ENCODE peak calls at places on chromosomes 2 and 18, in six cellular contexts. L is mesendoderm, G is mammary epithelial cell, J is adipocyte, R is GM23248, U is neural progenitor cell. D is an unnamed sample.
A peak's percentile ranks its signal among the peaks of the same experiment; 100 is the strongest.

GRCh38 chr2:199302851-199303250 is 154.9 kb downstream of the SATB2 start:
- DNase-seq in J (peak; percentile 60), U (no peak), R (peak; percentile 71), L (peak; percentile 7), G (no peak), D (no peak)

GRCh38 chr18:48937869-48938750 is 12.7 kb downstream of the SMAD7 start:
- DNase-seq in J (no peak), R (peak; percentile 67), L (no peak), G (no peak), U (no peak), D (no peak)

GRCh38 chr2:119063146-119063545 is 95.4 kb downstream of the C1QL2 start:
- DNase-seq in L (no peak), J (no peak), U (no peak), G (no peak), R (no peak), D (no peak)

GRCh38 chr2:96816836-96817702 is 1.0 kb downstream of the CNNM3 start:
- DNase-seq in J (peak; percentile 78), L (no peak), G (peak; percentile 20), U (peak; percentile 62), R (peak; percentile 82), D (no peak)

GRCh38 chr18:59665057-59666007 is 31.9 kb downstream of the CCBE1 start:
- DNase-seq in R (peak; percentile 14), U (no peak), G (no peak), J (no peak), L (no peak), D (no peak)

GRCh38 chr18:66235206-66235605 is 368.7 kb downstream of the CDH19 start:
- DNase-seq in G (no peak), L (no peak), U (no peak), J (no peak), R (no peak), D (no peak)

GRCh38 chr2:157267476-157267875 is 10.0 kb downstream of the GALNT5 start:
- DNase-seq in G (no peak), R (no peak), J (no peak), U (no peak), L (no peak), D (no peak)

GRCh38 chr18:50401888-50402287 is 27.0 kb downstream of the SKA1 start:
- DNase-seq in U (peak; percentile 34), J (no peak), L (peak; percentile 71), R (peak; percentile 43), G (peak; percentile 50), D (peak; percentile 68)

GRCh38 chr18:53886066-53886465 is 338.4 kb downstream of the MBD2 start:
- DNase-seq in G (no peak), L (no peak), U (no peak), J (no peak), R (no peak), D (no peak)

GRCh38 chr2:71500426-71501079 is 47.2 kb downstream of the DYSF start:
- DNase-seq in L (peak; percentile 66), J (no peak), R (no peak), G (no peak), U (no peak), D (no peak)

GRCh38 chr2:211449819-211450218 is 893.4 kb downstream of the CPS1 start:
- DNase-seq in U (no peak), L (no peak), R (no peak), J (no peak), G (no peak), D (no peak)

GRCh38 chr2:56410140-56410539 is 226.3 kb downstream of the CCDC85A start:
- DNase-seq in G (peak; percentile 1), L (no peak), U (no peak), R (peak; percentile 37), J (no peak), D (no peak)

GRCh38 chr2:144477943-144478283 is 42.0 kb downstream of the ZEB2 start:
- DNase-seq in U (no peak), R (peak; percentile 52), G (no peak), L (peak; percentile 46), J (peak; percentile 26), D (no peak)

GRCh38 chr18:58822944-58823343 is 41.7 kb upstream of the ZNF532 start:
- DNase-seq in R (no peak), J (no peak), L (no peak), G (no peak), U (no peak), D (no peak)

GRCh38 chr2:71299507-71299906 is 32.1 kb upstream of the ZNF638 start:
- DNase-seq in L (peak; percentile 38), G (peak; percentile 16), R (peak; percentile 50), J (peak; percentile 75), U (peak; percentile 47), D (no peak)

GRCh38 chr2:239465017-239466001 is 64.5 kb upstream of the HDAC4 start:
- DNase-seq in L (no peak), R (peak; percentile 55), U (no peak), J (peak; percentile 13), G (peak; percentile 19), D (peak; percentile 58)

GRCh38 chr2:109402180-109402579 is 211.6 kb downstream of the SEPTIN10 start:
- DNase-seq in G (no peak), U (no peak), L (no peak), R (no peak), J (no peak), D (no peak)

GRCh38 chr2:27842894-27843293 is 47.3 kb downstream of the RBKS start:
- DNase-seq in R (no peak), U (no peak), L (no peak), J (no peak), G (no peak), D (no peak)

GRCh38 chr2:59585657-59586056 is 967.8 kb downstream of the BCL11A start:
- DNase-seq in L (peak; percentile 83), G (no peak), J (no peak), U (peak; percentile 18), R (no peak), D (no peak)

GRCh38 chr2:197077336-197077735 is 150.8 kb upstream of the PGAP1 start:
- DNase-seq in J (no peak), U (no peak), R (no peak), L (no peak), G (no peak), D (no peak)

GRCh38 chr2:70686577-70687460 is 81.2 kb downstream of the ADD2 start:
- DNase-seq in U (peak; percentile 75), J (peak; percentile 27), G (peak; percentile 30), R (peak; percentile 90), L (peak; percentile 93), D (no peak)

GRCh38 chr2:206688992-206689391 is 29.2 kb downstream of the DYTN start:
- DNase-seq in U (no peak), J (no peak), L (no peak), G (no peak), R (no peak), D (no peak)

GRCh38 chr2:180776924-180777323 is 203.5 kb upstream of the UBE2E3 start:
- DNase-seq in R (peak; percentile 13), L (no peak), G (peak; percentile 11), J (no peak), U (no peak), D (no peak)

DNA sequence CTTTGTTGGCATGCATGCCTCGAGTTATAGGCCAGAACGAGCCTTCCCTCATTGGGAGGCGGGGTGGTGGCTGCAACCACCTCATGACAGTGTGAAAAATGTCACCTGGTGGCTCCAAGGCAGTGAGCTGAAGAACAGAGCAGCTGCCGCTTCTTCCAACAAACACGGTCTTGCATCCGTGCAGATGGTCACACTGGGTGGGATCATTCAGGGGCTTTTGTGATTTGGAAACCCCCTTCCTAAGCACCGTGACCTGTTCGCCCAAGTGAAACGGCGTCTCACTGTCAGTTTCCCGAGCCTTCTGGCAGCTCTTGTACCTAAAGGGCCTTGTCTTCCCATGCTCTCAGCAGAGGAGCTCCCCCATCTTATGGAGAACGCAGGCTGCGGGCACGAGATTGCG is 159.7 kb downstream of the NAPG start:
- DNase-seq in R (no peak), L (no peak), U (no peak), J (no peak), G (no peak), D (no peak)
- H3K9ac ChIP-seq in R (no peak overlapping the region), L (no peak overlapping the region), U (no peak overlapping the region), J (no peak overlapping the region), G (no peak overlapping the region), D (no peak overlapping the region)

GRCh38 chr2:232632229-232632903 is 1.0 kb upstream of the EFHD1 start:
- DNase-seq in R (no peak), L (peak; percentile 19), J (no peak), U (no peak), G (no peak), D (no peak)
- H3K9ac ChIP-seq in R (no peak overlapping the region), L (peak overlapping the region; percentile 47), J (peak overlapping the region; percentile 80), U (no peak overlapping the region), G (no peak overlapping the region), D (no peak overlapping the region)

GRCh38 chr2:173959909-173960308 is 5.3 kb downstream of the SP3 start:
- DNase-seq in U (no peak), G (no peak), L (no peak), R (no peak), J (no peak), D (no peak)

GRCh38 chr2:173956454-173956853 is 8.7 kb downstream of the SP3 start:
- DNase-seq in R (no peak), G (no peak), U (no peak), L (no peak), J (no peak), D (no peak)

GRCh38 chr2:173957517-173957916 is 7.7 kb downstream of the SP3 start:
- DNase-seq in U (no peak), L (no peak), G (no peak), J (peak; percentile 57), R (no peak), D (no peak)

GRCh38 chr2:173959358-173959884 is 5.8 kb downstream of the SP3 start:
- DNase-seq in R (no peak), J (no peak), L (no peak), G (no peak), U (no peak), D (no peak)

GRCh38 chr2:173958198-173958846 is 6.9 kb downstream of the SP3 start:
- DNase-seq in U (no peak), G (no peak), J (no peak), L (no peak), R (no peak), D (no peak)
- H3K9ac ChIP-seq in U (no peak overlapping the region), G (no peak overlapping the region), J (peak overlapping the region; percentile 9), L (no peak overlapping the region), R (no peak overlapping the region), D (no peak overlapping the region)

DNA sequence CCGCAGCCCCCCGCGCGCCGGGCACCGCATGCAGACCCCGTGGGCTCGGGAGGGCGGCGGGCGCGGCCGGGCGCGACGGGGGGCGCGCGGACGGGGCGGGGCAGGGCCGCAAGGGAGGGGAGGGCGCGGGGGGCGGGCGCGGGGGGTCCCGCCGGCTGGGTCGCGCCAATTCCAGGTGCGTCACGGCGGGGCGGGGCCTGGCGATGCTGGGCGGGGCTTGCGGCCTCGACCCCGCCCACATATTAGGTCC is 241 bp downstream of the ING5 start:
- DNase-seq in G (no peak), L (no peak), J (no peak), U (no peak), R (no peak), D (no peak)
- H3K9ac ChIP-seq in G (no peak overlapping the region), L (peak overlapping the region; percentile 62), J (peak overlapping the region; percentile 92), U (no peak overlapping the region), R (peak overlapping the region; percentile 87), D (no peak overlapping the region)

GRCh38 chr2:181896286-181896685 is 4.8 kb downstream of the ITPRID2 start:
- DNase-seq in U (no peak), J (no peak), R (no peak), G (no peak), L (no peak), D (no peak)
- H3K9ac ChIP-seq in U (no peak overlapping the region), J (no peak overlapping the region), R (no peak overlapping the region), G (no peak overlapping the region), L (no peak overlapping the region), D (peak overlapping the region; percentile 26)

D was measured in colonic mucosa.